ENCODE peak calls at places on chromosomes 5 and 9, in four cellular contexts. Q is neural progenitor cell, R is HCT116, D is GM23248. E is an unnamed sample.

GRCh38 chr9:114446036-114446435 is 58.3 kb upstream of the AKNA start:
- DNase-seq in Q (no peak), R (no peak), D (peak; percentile 78), E (peak; percentile 16)

GRCh38 chr5:14706615-14707021 is 42.1 kb downstream of the OTULIN start:
- DNase-seq in Q (no peak), R (no peak), D (peak; percentile 77), E (no peak)

GRCh38 chr5:179478624-179479023 is 71.7 kb upstream of the RUFY1 start:
- DNase-seq in Q (no peak), R (no peak), D (no peak), E (no peak)

GRCh38 chr9:126805546-126806262 is 864 bp downstream of the ZBTB43 start:
- DNase-seq in Q (peak; percentile 8), R (peak; percentile 39), D (peak; percentile 86), E (peak; percentile 75)

GRCh38 chr9:100474082-100474949 is 1.4 kb downstream of the TMEFF1 start:
- DNase-seq in Q (peak; percentile 85), R (no peak), D (no peak), E (no peak)

GRCh38 chr9:27386759-27387158 is 89.8 kb upstream of the EQTN start:
- DNase-seq in Q (no peak), R (no peak), D (no peak), E (no peak)

GRCh38 chr9:134618823-134619454 is 22.7 kb upstream of the COL5A1 start:
- DNase-seq in Q (no peak), R (no peak), D (no peak), E (no peak)

GRCh38 chr5:97208714-97209113 is 25.7 kb upstream of the RIOK2 start:
- DNase-seq in Q (no peak), R (no peak), D (no peak), E (no peak)

GRCh38 chr5:167425161-167425560 is 866.3 kb upstream of the WWC1 start:
- DNase-seq in Q (no peak), R (no peak), D (no peak), E (no peak)

GRCh38 chr5:111512026-111512405 is 319 bp downstream of the STARD4 start:
- DNase-seq in Q (peak; percentile 85), R (no peak), D (peak; percentile 50), E (peak; percentile 44)

GRCh38 chr9:94156549-94157407 is 72.5 kb downstream of the PTPDC1 start:
- DNase-seq in Q (no peak), R (no peak), D (peak; percentile 70), E (peak; percentile 38)

GRCh38 chr9:130111805-130112204 is 58.1 kb downstream of the GPR107 start:
- DNase-seq in Q (no peak), R (no peak), D (no peak), E (no peak)

GRCh38 chr5:65203746-65204145 is 278.0 kb downstream of the ADAMTS6 start:
- DNase-seq in Q (no peak), R (no peak), D (peak; percentile 94), E (peak; percentile 78)

GRCh38 chr5:74497706-74498105 is 142.8 kb downstream of the ENC1 start:
- DNase-seq in Q (no peak), R (no peak), D (peak; percentile 32), E (no peak)

GRCh38 chr5:16090270-16090669 is 89.3 kb downstream of the MARCHF11 start:
- DNase-seq in Q (no peak), R (no peak), D (no peak), E (no peak)

GRCh38 chr9:126028746-126029145 is 281.6 kb downstream of the PBX3 start:
- DNase-seq in Q (no peak), R (no peak), D (no peak), E (no peak)

GRCh38 chr5:14004598-14005394 is 60.3 kb upstream of the DNAH5 start:
- DNase-seq in Q (no peak), R (no peak), D (peak; percentile 14), E (no peak)

GRCh38 chr5:78591227-78591626 is 57.3 kb downstream of the LHFPL2 start:
- DNase-seq in Q (no peak), R (peak; percentile 36), D (peak; percentile 93), E (peak; percentile 87)

GRCh38 chr9:121652037-121652837 is 803 bp downstream of the DAB2IP start:
- DNase-seq in Q (peak; percentile 61), R (no peak), D (peak; percentile 7), E (no peak)

GRCh38 chr9:8845376-8845775 is 1045.8 kb upstream of the DMAC1 start:
- DNase-seq in Q (no peak), R (no peak), D (no peak), E (no peak)

GRCh38 chr9:2497666-2498400 is 123.8 kb upstream of the VLDLR start:
- DNase-seq in Q (no peak), R (no peak), D (peak; percentile 36), E (no peak)

GRCh38 chr5:147939431-147940114 is 33.2 kb upstream of the C5orf46 start:
- DNase-seq in Q (no peak), R (no peak), D (peak; percentile 20), E (peak; percentile 83)

DNA sequence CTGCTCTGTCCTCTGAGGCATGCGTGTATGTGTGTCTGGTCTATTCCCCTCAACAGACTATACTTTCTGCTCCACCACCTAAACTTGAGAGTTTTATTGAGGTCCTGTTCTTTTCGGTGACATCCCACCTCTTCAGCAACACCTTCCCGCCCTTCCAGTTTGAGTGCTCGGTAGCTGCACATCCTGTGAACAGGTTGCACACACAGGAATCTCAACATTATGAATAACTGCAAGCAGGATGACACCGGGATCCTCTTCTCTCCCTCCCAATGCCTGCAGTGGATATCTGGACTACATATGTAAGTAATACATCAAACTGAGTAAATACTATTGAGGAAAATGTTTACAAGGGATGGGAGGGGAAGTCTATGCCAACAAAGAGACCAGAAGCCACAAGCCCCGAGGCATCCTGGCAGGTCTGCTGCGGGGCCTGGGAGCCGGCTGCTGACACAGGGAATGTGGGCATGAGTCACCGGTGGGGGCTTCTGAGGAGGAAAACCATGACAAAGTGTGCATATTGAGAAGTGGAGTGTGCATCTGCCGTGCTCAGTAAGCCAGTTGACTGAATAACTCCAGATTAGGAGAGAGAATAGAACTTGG is 8.6 kb upstream of the ANKRD33B start:
- DNase-seq in Q (no peak), R (no peak), D (peak; percentile 90), E (peak; percentile 100)
- TF ChIP-seq EZH2phosphoT487 in Q (no peak), R (no peak), D (no peak), E (peak; percentile 85)

GRCh38 chr5:10634056-10634455 is 70.2 kb downstream of the ANKRD33B start:
- DNase-seq in Q (no peak), R (no peak), D (no peak), E (no peak)

GRCh38 chr5:10634562-10634961 is 70.7 kb downstream of the ANKRD33B start:
- DNase-seq in Q (no peak), R (no peak), D (no peak), E (no peak)

GRCh38 chr5:10635861-10636350 is 72.0 kb downstream of the ANKRD33B start:
- DNase-seq in Q (no peak), R (no peak), D (peak; percentile 6), E (no peak)

GRCh38 chr5:10636363-10637142 is 72.7 kb downstream of the ANKRD33B start:
- DNase-seq in Q (no peak), R (no peak), D (no peak), E (no peak)

GRCh38 chr5:10635257-10635860 is 71.5 kb downstream of the ANKRD33B start:
- DNase-seq in Q (no peak), R (peak; percentile 10), D (peak; percentile 61), E (peak; percentile 92)
- TF ChIP-seq EZH2phosphoT487 in Q (no peak), R (no peak), D (no peak), E (no peak)

GRCh38 chr5:133530270-133530669 is 82.1 kb downstream of the FSTL4 start:
- DNase-seq in Q (no peak), R (no peak), D (no peak), E (no peak)

GRCh38 chr5:133528841-133529240 is 83.5 kb downstream of the FSTL4 start:
- DNase-seq in Q (no peak), R (no peak), D (no peak), E (no peak)

GRCh38 chr5:133531178-133531577 is 81.2 kb downstream of the FSTL4 start:
- DNase-seq in Q (no peak), R (no peak), D (no peak), E (no peak)

GRCh38 chr5:133533541-133533940 is 78.8 kb downstream of the FSTL4 start:
- DNase-seq in Q (no peak), R (no peak), D (no peak), E (no peak)

DNA sequence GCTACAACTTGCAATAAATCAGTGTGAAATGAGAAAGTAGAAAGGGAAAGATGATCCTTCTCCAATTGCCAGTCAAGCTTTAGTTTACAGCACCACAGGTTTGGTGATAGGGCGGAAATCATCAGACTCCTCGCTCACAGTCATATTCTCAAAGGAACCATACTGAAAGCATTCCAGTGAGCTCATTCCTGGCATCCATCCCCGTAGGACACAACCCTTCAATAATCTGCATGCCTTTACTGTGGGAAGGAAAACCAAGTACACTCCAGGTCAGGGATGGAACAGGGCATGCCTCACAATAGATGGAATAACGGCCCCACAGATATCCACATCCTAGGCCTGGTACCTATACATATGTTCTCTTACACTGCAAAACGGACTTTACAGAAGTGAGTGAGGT is 80.7 kb downstream of the FSTL4 start:
- DNase-seq in Q (no peak), R (no peak), D (peak; percentile 54), E (no peak)
- TF ChIP-seq EZH2phosphoT487 in Q (no peak), R (no peak), D (no peak), E (no peak)

DNA sequence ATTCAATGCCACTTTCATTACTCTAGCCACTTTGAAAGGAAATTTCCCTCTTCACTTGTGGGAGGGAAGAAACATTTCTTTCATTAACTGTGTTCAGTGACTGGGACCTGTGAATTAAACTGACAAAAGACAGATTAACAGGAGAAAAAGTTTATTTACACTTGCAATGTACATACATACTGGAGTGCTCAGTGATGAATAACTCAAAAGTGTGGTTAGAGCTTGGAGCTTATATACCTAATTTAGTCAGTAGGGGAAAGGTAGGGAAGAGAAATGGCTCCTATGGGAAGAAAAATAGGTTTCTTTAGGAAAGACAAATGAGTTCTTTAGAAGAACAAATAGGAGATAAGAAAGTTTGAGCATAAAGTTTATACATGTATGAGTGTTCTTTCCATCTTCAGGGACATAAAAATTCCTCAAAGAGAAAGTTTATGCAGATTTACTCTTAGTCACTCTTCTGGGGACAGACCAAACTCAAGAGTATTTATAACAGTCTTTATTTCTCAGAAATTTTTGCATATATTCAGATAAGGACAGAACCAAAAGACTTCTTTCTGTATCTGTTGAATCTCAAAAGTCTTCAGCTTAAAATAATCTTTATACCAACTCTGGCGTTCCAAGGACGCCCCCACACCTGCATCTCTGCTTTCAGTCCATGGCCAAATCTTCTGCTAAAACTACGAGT is 120.0 kb upstream of the RAI14 start:
- DNase-seq in Q (no peak), R (no peak), D (peak; percentile 36), E (peak; percentile 68)
- TF ChIP-seq EZH2phosphoT487 in Q (no peak), R (no peak), D (no peak), E (no peak)

DNA sequence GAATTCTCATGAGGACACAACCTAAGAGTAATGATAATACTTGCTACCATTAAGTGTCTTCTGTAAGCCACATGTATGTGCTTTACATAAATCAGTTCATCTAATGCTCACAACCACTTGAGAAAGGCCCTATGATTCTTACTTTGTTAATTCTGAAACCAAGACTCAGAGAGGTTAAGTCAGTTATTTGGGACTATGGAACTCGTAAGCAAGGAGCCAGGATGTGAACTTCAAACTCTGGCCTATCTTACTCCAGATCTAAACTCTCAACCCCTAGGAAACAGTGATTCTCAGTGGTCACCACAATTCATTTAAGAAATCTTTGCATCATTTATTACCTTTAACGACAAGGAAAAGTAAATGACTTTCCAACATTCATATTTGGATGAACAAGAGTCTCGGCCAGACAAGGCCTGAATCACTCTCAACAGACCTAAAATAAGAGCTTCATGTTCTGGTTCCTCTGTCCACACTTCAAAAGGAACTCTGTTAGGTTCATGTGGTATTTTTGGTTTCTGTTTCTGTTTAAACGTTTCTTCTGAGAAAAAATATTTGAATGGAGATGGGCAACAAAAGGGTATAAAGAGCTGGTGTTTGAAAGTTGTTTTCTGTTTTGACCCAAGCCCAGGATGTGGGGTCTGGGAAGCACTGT is 104.8 kb downstream of the LPAR1 start:
- DNase-seq in Q (no peak), R (no peak), D (peak; percentile 58), E (no peak)
- TF ChIP-seq EZH2phosphoT487 in Q (no peak), R (no peak), D (no peak), E (no peak)